ENCODE peak calls at places on chromosome 7, in seven cellular contexts. Z is HFF-Myc, E is astrocyte of the cerebellum, W is fibroblast of pulmonary artery, U is H9, Y is GM13976, A is heart left ventricle. N is an unnamed sample.

GRCh38 chr7:37062019-37062418 is 337.7 kb upstream of the AOAH start:
- DNase-seq in Z (no peak), E (no peak), W (no peak), U (no peak), Y (no peak), A (no peak), N (no peak)

GRCh38 chr7:157651366-157652160 is 314.8 kb downstream of the DNAJB6 start:
- DNase-seq in Z (no peak), E (no peak), W (no peak), U (no peak), Y (no peak), A (no peak), N (no peak)

GRCh38 chr7:155360495-155361362 is 63.1 kb downstream of the INSIG1 start:
- DNase-seq in Z (no peak), E (no peak), W (no peak), U (no peak), Y (no peak), A (no peak), N (no peak)

GRCh38 chr7:123410273-123410928 is 124.0 kb downstream of the IQUB start:
- DNase-seq in Z (no peak), E (peak; percentile 82), W (peak; percentile 93), U (no peak), Y (no peak), A (peak; percentile 11), N (no peak)

GRCh38 chr7:87541648-87542047 is 59.0 kb downstream of the ABCB1 start:
- DNase-seq in Z (no peak), E (peak; percentile 5), W (no peak), U (no peak), Y (no peak), A (no peak), N (no peak)

GRCh38 chr7:149741629-149742028 is 31.8 kb downstream of the ZNF467 start:
- DNase-seq in Z (no peak), E (no peak), W (no peak), U (no peak), Y (no peak), A (no peak), N (peak; percentile 26)

GRCh38 chr7:81260152-81260551 is 341.3 kb upstream of the SEMA3C start:
- DNase-seq in Z (no peak), E (no peak), W (peak; percentile 16), U (no peak), Y (no peak), A (no peak), N (no peak)

GRCh38 chr7:100983451-100984187 is 14.3 kb downstream of the MUC12 start:
- DNase-seq in Z (no peak), E (no peak), W (peak; percentile 36), U (no peak), Y (no peak), A (no peak), N (peak; percentile 19)

GRCh38 chr7:133950856-133951255 is 176.3 kb upstream of the LRGUK start:
- DNase-seq in Z (no peak), E (no peak), W (no peak), U (peak; percentile 55), Y (no peak), A (no peak), N (no peak)

GRCh38 chr7:5567810-5568209 is 144.2 kb upstream of the TNRC18 start:
- DNase-seq in Z (no peak), E (no peak), W (peak; percentile 37), U (no peak), Y (peak; percentile 22), A (no peak), N (no peak)

GRCh38 chr7:24820730-24821044 is 63.4 kb upstream of the GSDME start:
- DNase-seq in Z (no peak), E (no peak), W (peak; percentile 80), U (no peak), Y (no peak), A (no peak), N (no peak)

GRCh38 chr7:41449694-41450093 is 253.2 kb downstream of the INHBA start:
- DNase-seq in Z (no peak), E (no peak), W (no peak), U (no peak), Y (no peak), A (no peak), N (no peak)

GRCh38 chr7:47520408-47520807 is 61.5 kb downstream of the TNS3 start:
- DNase-seq in Z (no peak), E (peak; percentile 52), W (peak; percentile 95), U (no peak), Y (no peak), A (peak; percentile 66), N (no peak)

GRCh38 chr7:132750530-132751281 is 174.4 kb upstream of the PLXNA4 start:
- DNase-seq in Z (no peak), E (no peak), W (no peak), U (no peak), Y (no peak), A (no peak), N (no peak)

DNA sequence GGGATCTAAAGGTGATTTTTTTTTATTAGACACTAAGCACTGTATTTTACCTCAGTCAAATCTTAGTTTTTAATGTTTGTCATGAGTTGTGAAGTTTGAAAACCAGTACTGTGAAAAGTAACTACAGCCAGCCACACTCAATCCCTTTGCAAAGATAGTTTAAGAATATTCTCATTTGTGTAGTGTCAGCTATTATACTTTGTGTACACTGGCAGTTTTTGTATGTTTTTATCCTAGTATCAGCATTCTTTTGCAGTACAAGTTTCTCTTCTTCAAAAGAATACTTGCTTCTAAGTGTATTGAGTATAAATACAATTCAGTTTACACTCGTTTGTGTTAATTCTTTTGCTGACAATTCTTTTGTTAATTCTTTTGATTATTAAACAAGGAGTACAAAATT is 151.5 kb downstream of the PHF14 start:
- DNase-seq in Z (no peak), E (no peak), W (no peak), U (no peak), Y (no peak), A (no peak), N (no peak)
- TF ChIP-seq CTCF in Z (no peak), E (no peak), W (no peak), U (no peak), Y (no peak), A (no peak), N (no peak)

DNA sequence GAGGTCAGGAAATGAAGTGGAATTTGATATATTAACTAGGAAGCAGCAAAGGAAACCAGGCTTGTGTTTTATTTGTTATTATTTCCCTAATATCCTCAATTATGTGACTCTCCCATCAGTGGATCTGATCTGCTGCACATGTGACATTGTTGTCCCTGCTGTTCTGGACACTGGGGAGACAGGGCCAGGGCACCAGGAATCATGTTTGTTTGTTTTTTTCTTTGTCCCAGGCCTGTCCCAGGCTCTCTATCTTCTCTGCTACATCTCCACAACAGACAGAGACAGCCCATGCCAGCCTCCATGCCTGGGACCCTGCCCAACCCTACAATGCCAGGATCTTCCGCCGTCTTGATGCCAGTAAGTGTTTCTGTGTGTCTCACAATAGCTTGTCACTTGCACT is 239.6 kb downstream of the TRIL start:
- DNase-seq in Z (no peak), E (no peak), W (no peak), U (no peak), Y (no peak), A (no peak), N (no peak)
- TF ChIP-seq CTCF in Z (no peak), E (no peak), W (no peak), U (no peak), Y (no peak), A (no peak), N (no peak)

GRCh38 chr7:97973206-97973658 is 16.8 kb downstream of the OCM2 start:
- DNase-seq in Z (no peak), E (no peak), W (no peak), U (peak; percentile 93), Y (no peak), A (no peak), N (no peak)

GRCh38 chr7:97971120-97971989 is 18.6 kb downstream of the OCM2 start:
- DNase-seq in Z (no peak), E (no peak), W (peak; percentile 35), U (no peak), Y (peak; percentile 49), A (no peak), N (peak; percentile 6)

GRCh38 chr7:97971990-97972943 is 17.7 kb downstream of the OCM2 start:
- DNase-seq in Z (peak; percentile 32), E (no peak), W (peak; percentile 69), U (peak; percentile 61), Y (peak; percentile 94), A (peak; percentile 72), N (peak; percentile 80)
- TF ChIP-seq CTCF in Z (peak; percentile 37), E (no peak), W (peak; percentile 31), U (no peak), Y (peak; percentile 43), A (no peak), N (no peak)

GRCh38 chr7:144670251-144670650 is 165.6 kb downstream of the TPK1 start:
- DNase-seq in Z (no peak), E (no peak), W (peak; percentile 38), U (no peak), Y (no peak), A (no peak), N (no peak)
- TF ChIP-seq CTCF in Z (no peak), E (no peak), W (peak; percentile 28), U (no peak), Y (no peak), A (no peak), N (no peak)

GRCh38 chr7:22952306-22953011 is 61.5 kb downstream of the HYCC1 start:
- DNase-seq in Z (no peak), E (no peak), W (no peak), U (no peak), Y (no peak), A (no peak), N (no peak)

GRCh38 chr7:22948770-22949169 is 65.2 kb downstream of the HYCC1 start:
- DNase-seq in Z (no peak), E (no peak), W (no peak), U (no peak), Y (no peak), A (no peak), N (no peak)

GRCh38 chr7:22954251-22954650 is 59.7 kb downstream of the HYCC1 start:
- DNase-seq in Z (no peak), E (no peak), W (no peak), U (no peak), Y (no peak), A (no peak), N (no peak)

GRCh38 chr7:22945584-22945983 is 68.3 kb downstream of the HYCC1 start:
- DNase-seq in Z (no peak), E (no peak), W (no peak), U (no peak), Y (no peak), A (no peak), N (no peak)

GRCh38 chr7:22949944-22950343 is 64.0 kb downstream of the HYCC1 start:
- DNase-seq in Z (no peak), E (no peak), W (peak; percentile 23), U (no peak), Y (no peak), A (no peak), N (no peak)
- TF ChIP-seq CTCF in Z (no peak), E (no peak), W (peak; percentile 27), U (peak; percentile 34), Y (no peak), A (no peak), N (no peak)

GRCh38 chr7:109842386-109842785 is 1248.5 kb upstream of the LRRN3 start:
- DNase-seq in Z (no peak), E (no peak), W (no peak), U (no peak), Y (no peak), A (no peak), N (no peak)

DNA sequence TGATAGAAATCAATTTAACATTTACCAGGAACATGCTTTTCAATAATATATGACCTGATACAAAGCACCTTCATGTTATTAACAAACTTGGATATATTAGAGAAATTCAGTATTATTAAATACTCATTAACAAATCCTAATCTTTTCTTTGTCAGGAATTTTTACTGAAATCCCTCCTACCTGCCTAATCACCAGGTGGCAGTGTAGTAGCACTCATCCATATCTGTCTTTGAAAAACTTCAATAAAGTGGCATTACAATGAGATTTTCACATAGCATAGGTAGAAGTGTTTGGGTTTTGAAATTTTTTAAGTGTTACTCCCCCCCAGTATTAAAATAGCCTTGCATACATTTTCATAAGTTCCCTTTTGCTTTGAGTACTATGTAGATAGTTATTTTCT is 1246.6 kb upstream of the LRRN3 start:
- DNase-seq in Z (no peak), E (peak; percentile 8), W (peak; percentile 6), U (no peak), Y (no peak), A (no peak), N (peak; percentile 34)
- TF ChIP-seq CTCF in Z (peak; percentile 6), E (peak; percentile 55), W (peak; percentile 33), U (peak; percentile 74), Y (peak; percentile 11), A (peak; percentile 20), N (peak; percentile 33)